ENCODE peak calls at places on chromosomes 2 and 18, in eight cellular contexts. V, Q, D, U, F, W, B and I are unnamed samples. For H3K27me3 and H3K9me3, the result is how much of the 10 kb centered on the place peaks cover.

GRCh38 chr2:235390108-235390815 is 103.6 kb upstream of the AGAP1 start:
- DNase-seq in V (no peak), Q (peak), D (no peak), U (no peak), F (no peak), W (peak), B (no peak), I (peak)

GRCh38 chr2:20668871-20669475 is 2.0 kb downstream of the GDF7 start:
- DNase-seq in V (no peak), Q (no peak), D (no peak), U (no peak), F (no peak), W (no peak), B (no peak), I (no peak)

GRCh38 chr18:54004828-54005227 is 219.6 kb downstream of the MBD2 start:
- DNase-seq in V (no peak), Q (no peak), D (peak), U (no peak), F (no peak), W (no peak), B (no peak), I (peak)

GRCh38 chr2:170817999-170818293 is 1.3 kb downstream of the GAD1 start:
- DNase-seq in V (no peak), Q (no peak), D (no peak), U (peak), F (no peak), W (no peak), B (peak), I (peak)

GRCh38 chr2:188609321-188610049 is 317.8 kb downstream of the GULP1 start:
- DNase-seq in V (no peak), Q (no peak), D (peak), U (no peak), F (no peak), W (peak), B (no peak), I (no peak)

GRCh38 chr2:222315443-222316121 is 16.8 kb upstream of the PAX3 start:
- DNase-seq in V (no peak), Q (no peak), D (no peak), U (no peak), F (peak), W (no peak), B (no peak), I (no peak)

GRCh38 chr18:59990121-59990818 is 90.5 kb downstream of the PMAIP1 start:
- DNase-seq in V (no peak), Q (no peak), D (no peak), U (no peak), F (no peak), W (no peak), B (no peak), I (no peak)

GRCh38 chr18:26091047-26091630 is 726 bp upstream of the SS18 start:
- DNase-seq in V (no peak), Q (peak), D (peak), U (no peak), F (no peak), W (no peak), B (peak), I (peak)

GRCh38 chr2:98807221-98807620 is 76.3 kb upstream of the MGAT4A start:
- DNase-seq in V (no peak), Q (no peak), D (no peak), U (no peak), F (no peak), W (no peak), B (no peak), I (no peak)

GRCh38 chr2:213288913-213289700 is 4.8 kb downstream of the SPAG16 start:
- DNase-seq in V (no peak), Q (no peak), D (peak), U (no peak), F (no peak), W (peak), B (no peak), I (no peak)

GRCh38 chr2:174263989-174264388 is 15.7 kb upstream of the OLA1 start:
- DNase-seq in V (peak), Q (no peak), D (peak), U (no peak), F (no peak), W (peak), B (no peak), I (peak)

GRCh38 chr2:20667531-20668401 is 822 bp downstream of the GDF7 start:
- DNase-seq in V (no peak), Q (no peak), D (no peak), U (no peak), F (peak), W (no peak), B (no peak), I (no peak)

GRCh38 chr2:46073540-46074018 is 223.6 kb upstream of the EPAS1 start:
- DNase-seq in V (peak), Q (no peak), D (peak), U (no peak), F (no peak), W (peak), B (no peak), I (peak)

GRCh38 chr18:500556-501405 is at the start of gene COLEC12:
- DNase-seq in V (no peak), Q (peak), D (peak), U (peak), F (no peak), W (no peak), B (peak), I (peak)

GRCh38 chr18:2083691-2084090 is 487.6 kb downstream of the METTL4 start:
- DNase-seq in V (no peak), Q (no peak), D (no peak), U (no peak), F (peak), W (no peak), B (no peak), I (no peak)

DNA sequence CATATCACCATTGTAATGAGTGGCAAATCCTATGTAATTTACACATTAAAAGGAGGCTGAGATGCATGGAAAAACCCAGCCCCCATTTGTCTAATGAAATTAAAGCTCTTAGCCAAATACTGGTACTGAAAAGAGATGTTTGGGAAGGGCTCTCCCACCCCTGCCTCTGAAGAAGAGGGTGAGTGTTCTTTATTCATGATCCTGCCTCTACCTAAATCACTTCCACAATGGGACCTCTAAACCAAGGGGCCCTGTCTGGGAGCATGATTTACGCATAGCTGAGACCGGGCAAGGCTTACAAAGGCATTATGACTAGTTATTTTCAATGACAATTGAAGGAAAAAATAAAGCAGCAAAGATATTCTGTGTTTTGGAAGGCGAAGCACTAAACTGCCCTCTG is 686.7 kb downstream of the ZEB2 start:
- DNase-seq in V (no peak), Q (no peak), D (no peak), U (no peak), F (peak), W (no peak), B (no peak), I (no peak)
- H3K4me3 ChIP-seq in V (no peak), Q (no peak), D (no peak), U (no peak), F (no peak), W (no peak), B (no peak), I (no peak)

DNA sequence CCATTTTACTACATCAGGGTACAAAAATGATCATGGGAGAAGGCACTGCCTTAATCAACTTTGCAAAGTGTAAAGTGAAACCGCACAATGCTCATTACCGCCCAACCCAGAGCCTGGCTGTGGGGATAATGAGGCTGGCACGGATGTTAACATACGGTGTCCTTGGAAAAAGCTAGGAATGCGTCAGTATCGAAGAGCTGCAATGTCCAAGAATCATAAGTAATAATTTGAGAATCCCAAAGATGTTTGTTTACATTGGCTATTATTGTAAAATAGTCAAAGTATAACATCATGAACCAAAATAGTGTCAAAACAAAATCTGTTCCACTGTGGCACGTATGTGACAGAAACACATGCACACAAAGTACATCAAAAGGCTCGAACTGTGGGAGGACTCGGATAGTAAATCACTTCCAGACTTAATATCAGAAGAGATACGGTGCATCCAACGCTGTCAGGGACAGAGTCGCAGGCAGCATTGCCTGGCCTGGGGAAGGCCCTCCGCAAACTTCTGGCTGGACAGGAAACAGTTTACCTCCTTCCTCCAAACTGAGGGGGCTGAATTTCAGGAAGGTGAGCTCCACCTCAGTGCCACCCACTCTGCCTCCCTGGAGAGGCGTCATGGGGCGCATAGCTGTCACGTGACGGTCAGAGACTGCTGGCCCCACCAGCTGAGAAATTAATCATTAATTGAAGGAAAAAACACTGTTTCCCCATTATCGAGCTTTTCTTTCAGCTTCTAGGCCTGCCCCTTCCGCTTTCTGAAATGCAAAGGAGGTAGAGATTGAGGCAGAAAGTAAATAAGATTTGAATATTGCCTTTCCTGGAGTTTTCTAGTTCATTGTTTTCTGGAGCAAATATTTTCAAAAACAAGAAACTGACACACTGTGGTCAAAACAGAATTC is 1.8 kb upstream of the ID2 start:
- DNase-seq in V (peak), Q (no peak), D (peak), U (peak), F (peak), W (peak), B (no peak), I (peak)
- H3K27me3 ChIP-seq in V (under half), Q (under half), D (under half), U (under half), F (under half), W (under half), B (under half), I (under half)

DNA sequence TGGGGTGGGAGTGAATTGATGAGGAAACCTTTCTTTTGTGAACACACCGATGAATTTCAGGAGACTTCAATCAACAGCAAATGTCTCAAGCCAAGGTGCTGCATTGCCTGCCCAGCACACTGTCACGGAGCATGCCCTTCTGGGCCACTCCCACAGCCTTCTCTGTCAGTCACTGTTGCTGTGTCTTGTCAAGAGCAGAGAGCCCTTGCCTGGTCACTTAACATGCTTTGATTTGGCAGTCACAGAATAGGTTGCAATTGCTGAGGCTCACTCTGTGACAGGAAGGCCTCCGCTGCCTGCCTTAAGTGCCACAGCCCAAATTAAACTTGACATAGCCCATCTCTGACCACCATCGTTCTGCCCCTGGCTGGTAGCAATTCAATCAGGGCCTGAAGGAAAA is 225.4 kb downstream of the PID1 start:
- DNase-seq in V (no peak), Q (no peak), D (no peak), U (no peak), F (no peak), W (no peak), B (no peak), I (no peak)
- H3K9me3 ChIP-seq in V (under half), Q (under half), D (under half), U (under half), F (under half), W (under half), B (under half), I (under half)

GRCh38 chr2:231682546-231683291 is 25.6 kb upstream of the PTMA start:
- DNase-seq in V (no peak), Q (peak), D (no peak), U (no peak), F (no peak), W (no peak), B (no peak), I (no peak)
- H3K4me3 ChIP-seq in V (no peak), Q (no peak), D (no peak), U (no peak), F (no peak), W (no peak), B (no peak), I (no peak)

DNA sequence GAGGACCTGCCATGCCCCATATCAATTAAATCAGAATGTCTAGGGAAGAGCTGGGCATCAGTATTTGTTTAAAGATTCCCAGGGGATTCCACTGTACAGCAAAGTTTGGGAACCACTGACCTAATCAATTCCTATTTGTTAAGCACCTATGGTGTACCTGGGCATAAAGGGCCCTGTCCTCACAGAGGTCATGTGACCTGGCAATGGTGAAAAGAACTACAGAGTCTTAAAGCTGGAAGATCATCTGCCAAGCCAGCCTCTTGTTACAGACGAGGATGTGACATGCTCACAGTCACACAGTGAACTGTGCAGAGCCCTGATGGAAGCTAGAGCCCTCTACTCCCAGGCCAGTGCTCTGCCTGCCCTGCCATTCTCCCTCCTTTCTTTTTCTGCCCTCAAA is 23.3 kb downstream of the SLC14A2 start:
- DNase-seq in V (no peak), Q (no peak), D (no peak), U (no peak), F (no peak), W (no peak), B (no peak), I (no peak)
- H3K27me3 ChIP-seq in V (under half), Q (under half), D (under half), U (under half), F (under half), W (half or more), B (under half), I (under half)

GRCh38 chr2:183148967-183149366 is 24.7 kb downstream of the NUP35 start:
- DNase-seq in V (no peak), Q (no peak), D (peak), U (no peak), F (no peak), W (peak), B (no peak), I (no peak)
- H3K9me3 ChIP-seq in V (under half), Q (under half), D (under half), U (under half), F (under half), W (under half), B (under half), I (under half)

GRCh38 chr2:43410055-43410604 is 183.7 kb upstream of the ZFP36L2 start:
- DNase-seq in V (no peak), Q (no peak), D (no peak), U (no peak), F (no peak), W (no peak), B (no peak), I (no peak)

GRCh38 chr2:43405829-43406228 is 179.4 kb upstream of the ZFP36L2 start:
- DNase-seq in V (no peak), Q (no peak), D (no peak), U (peak), F (no peak), W (no peak), B (no peak), I (no peak)

GRCh38 chr2:43408784-43409160 is 182.4 kb upstream of the ZFP36L2 start:
- DNase-seq in V (no peak), Q (no peak), D (no peak), U (no peak), F (no peak), W (no peak), B (no peak), I (no peak)

GRCh38 chr2:43406643-43407042 is 180.2 kb upstream of the ZFP36L2 start:
- DNase-seq in V (no peak), Q (no peak), D (no peak), U (no peak), F (no peak), W (no peak), B (no peak), I (no peak)

DNA sequence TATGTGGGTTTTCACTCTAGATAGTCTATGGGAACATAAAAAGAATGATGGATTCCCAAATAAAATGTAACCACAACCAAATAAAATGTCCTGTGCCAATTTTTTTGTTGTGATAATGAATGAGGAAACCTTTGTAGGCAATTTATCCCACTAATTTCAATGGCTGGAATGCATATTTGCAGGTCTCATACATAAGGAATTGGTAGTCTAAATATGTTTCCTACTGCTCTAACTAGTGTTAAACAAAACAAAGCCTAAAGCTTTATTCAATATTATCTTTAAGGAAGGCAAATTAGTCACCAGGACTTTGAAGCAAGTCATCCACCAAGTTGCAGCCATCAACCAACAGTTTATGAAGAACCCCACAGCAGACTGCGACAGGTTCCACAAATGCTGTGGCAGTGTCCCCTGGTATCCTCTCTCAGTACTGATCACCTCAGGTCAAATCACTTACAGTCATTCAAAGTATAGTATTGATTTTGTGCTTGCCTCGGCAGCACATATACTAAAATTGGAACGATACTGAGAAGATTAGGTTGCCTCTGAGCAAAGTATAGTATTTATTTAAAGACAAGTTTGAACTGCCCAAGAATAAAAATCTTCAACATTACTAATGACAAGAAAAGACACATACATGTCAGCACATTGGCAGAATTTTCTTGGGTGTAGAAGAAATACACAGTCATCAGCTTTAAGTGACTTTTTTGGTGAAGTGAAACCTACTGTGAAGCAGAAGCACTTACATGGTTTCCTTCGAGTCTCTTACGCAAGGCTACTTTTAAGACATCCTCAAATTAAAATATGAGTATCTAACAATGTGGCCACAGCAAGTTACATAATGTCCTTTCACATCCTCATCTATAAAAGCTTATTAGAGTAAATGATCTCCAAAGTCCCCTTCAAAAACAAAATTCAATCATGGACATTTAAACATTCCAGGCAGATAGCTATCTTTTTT is 181.7 kb upstream of the ZFP36L2 start:
- DNase-seq in V (no peak), Q (no peak), D (peak), U (no peak), F (no peak), W (peak), B (no peak), I (no peak)
- H3K4me3 ChIP-seq in V (no peak), Q (no peak), D (no peak), U (no peak), F (no peak), W (no peak), B (no peak), I (no peak)

DNA sequence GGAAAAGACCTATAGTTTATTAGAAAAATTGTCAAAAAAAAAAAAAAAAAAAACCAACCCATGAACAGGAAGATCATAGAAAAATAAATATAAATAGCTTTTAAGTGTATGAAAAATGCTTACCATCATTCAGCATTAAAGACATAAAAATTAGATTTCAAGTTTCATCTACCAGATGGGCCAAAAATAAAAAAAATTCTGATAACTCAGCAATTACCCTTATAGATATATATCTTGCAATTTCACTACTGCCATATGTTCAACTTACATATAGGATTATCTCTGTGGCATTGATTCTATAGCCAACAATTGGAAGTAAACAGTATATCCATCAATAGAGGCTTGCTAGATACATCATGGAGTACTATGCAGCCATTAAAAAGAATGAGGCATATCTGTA is 126.6 kb upstream of the SMAD2 start:
- DNase-seq in V (no peak), Q (no peak), D (no peak), U (no peak), F (no peak), W (no peak), B (no peak), I (no peak)
- H3K27me3 ChIP-seq in V (under half), Q (under half), D (under half), U (under half), F (under half), W (under half), B (under half), I (under half)

DNA sequence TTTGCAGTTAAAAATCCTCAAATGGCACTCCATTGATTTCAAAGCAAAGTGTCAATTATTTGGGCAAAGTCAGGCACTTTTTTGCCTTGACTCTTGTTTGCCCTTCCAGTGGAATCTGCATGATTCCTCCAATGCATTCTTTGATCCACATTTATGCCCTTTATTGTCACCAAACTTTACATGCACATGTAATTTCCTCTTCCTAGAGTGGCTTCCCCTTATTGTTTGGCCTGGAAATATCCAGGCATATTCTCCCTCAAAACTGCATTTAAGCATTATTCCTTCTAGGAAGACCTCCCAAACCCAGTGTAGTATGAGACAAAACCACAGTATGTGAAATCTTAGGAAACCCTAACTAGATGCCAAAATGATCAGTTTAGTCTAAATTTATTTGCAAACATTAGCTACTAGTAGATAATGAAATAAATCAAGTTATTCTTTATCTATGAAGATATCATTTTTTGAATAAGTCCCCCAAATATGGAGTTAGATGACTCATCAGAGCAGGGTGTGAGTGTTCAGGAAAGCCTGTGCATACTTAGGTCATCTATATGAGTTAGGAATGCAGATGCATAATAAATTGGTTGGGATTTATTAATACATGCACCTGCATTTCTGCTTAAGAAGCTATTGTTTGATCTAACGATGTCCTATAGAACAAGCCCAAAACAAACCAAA is 433.3 kb upstream of the TCF4 start:
- DNase-seq in V (peak), Q (no peak), D (peak), U (no peak), F (no peak), W (peak), B (no peak), I (no peak)
- H3K9me3 ChIP-seq in V (under half), Q (under half), D (under half), U (under half), F (under half), W (under half), B (under half), I (under half)